ENCODE peak calls at places on chromosomes 5 and 9, in seven cellular contexts. C, A, R, F, S, N and K are unnamed samples.

GRCh38 chr5:37814699-37815098 is 25.1 kb downstream of the GDNF start:
- DNase-seq in R (no peak), C (no peak), N (peak), F (no peak), A (no peak), S (no peak), K (no peak)

GRCh38 chr5:142906863-142907671 is 136.9 kb downstream of the ARHGAP26 start:
- DNase-seq in S (peak), R (peak), F (no peak), C (peak), A (no peak), N (peak), K (no peak)

GRCh38 chr9:138013836-138014569 is 136.4 kb downstream of the CACNA1B start:
- DNase-seq in A (no peak), S (no peak), C (no peak), F (no peak), R (no peak), N (no peak), K (peak)

GRCh38 chr9:37503736-37504135 is 18.0 kb downstream of the POLR1E start:
- DNase-seq in C (no peak), S (no peak), A (no peak), F (no peak), R (no peak), N (peak), K (no peak)

GRCh38 chr9:71910602-71911060 is 362 bp downstream of the ABHD17B start:
- DNase-seq in R (no peak), N (no peak), A (peak), S (no peak), C (no peak), F (peak), K (no peak)

GRCh38 chr9:78207319-78207718 is 28.6 kb upstream of the CEP78 start:
- DNase-seq in S (no peak), R (no peak), F (no peak), C (no peak), A (no peak), N (peak), K (no peak)

GRCh38 chr9:136056546-136057235 is 38.4 kb downstream of the NACC2 start:
- DNase-seq in A (no peak), S (no peak), R (no peak), F (no peak), C (no peak), N (no peak), K (peak)

GRCh38 chr5:1561402-1561929 is 37.7 kb upstream of the LPCAT1 start:
- DNase-seq in N (no peak), R (no peak), C (no peak), A (no peak), F (no peak), S (no peak), K (peak)

GRCh38 chr9:97852399-97853055 is 499 bp upstream of the FOXE1 start:
- DNase-seq in A (no peak), R (no peak), F (no peak), C (no peak), N (no peak), S (no peak), K (peak)

GRCh38 chr5:138352722-138353549 is 451 bp downstream of the KDM3B start:
- DNase-seq in S (peak), C (peak), A (peak), R (peak), F (peak), N (peak), K (peak)

GRCh38 chr5:168793844-168794837 is 215.0 kb upstream of the PANK3 start:
- DNase-seq in A (peak), R (no peak), C (no peak), S (peak), N (peak), F (no peak), K (no peak)

GRCh38 chr9:78325343-78325742 is 28.4 kb downstream of the PSAT1 start:
- DNase-seq in C (no peak), R (no peak), S (peak), N (peak), A (peak), F (no peak), K (no peak)

GRCh38 chr5:32116574-32117313 is 57.4 kb downstream of the GOLPH3 start:
- DNase-seq in A (no peak), S (no peak), F (no peak), N (no peak), R (no peak), C (no peak), K (no peak)

GRCh38 chr5:179793470-179794139 is at the start of gene LTC4S:
- DNase-seq in C (peak), F (peak), R (peak), S (peak), A (no peak), N (peak), K (peak)

GRCh38 chr9:107397076-107398049 is 92.2 kb downstream of the KLF4 start:
- DNase-seq in F (no peak), S (peak), N (peak), C (no peak), A (no peak), R (no peak), K (no peak)

GRCh38 chr5:165119175-165119574 is 1613.8 kb downstream of the MAT2B start:
- DNase-seq in F (no peak), A (no peak), R (no peak), N (no peak), C (no peak), S (no peak), K (no peak)

GRCh38 chr5:142325677-142326479 is 1.1 kb upstream of the SPRY4 start:
- DNase-seq in F (no peak), A (peak), C (peak), N (peak), S (peak), R (peak), K (peak)

GRCh38 chr5:138920181-138920580 is 45.0 kb upstream of the LRRTM2 start:
- DNase-seq in F (no peak), C (no peak), S (no peak), A (no peak), N (no peak), R (no peak), K (no peak)

GRCh38 chr9:91424403-91425176 is 958 bp upstream of the NFIL3 start:
- DNase-seq in R (peak), S (peak), F (peak), N (peak), A (peak), C (peak), K (peak)

GRCh38 chr5:38466444-38467189 is 89.8 kb downstream of the LIFR start:
- DNase-seq in C (peak), R (peak), S (peak), N (peak), A (no peak), F (no peak), K (peak)

DNA sequence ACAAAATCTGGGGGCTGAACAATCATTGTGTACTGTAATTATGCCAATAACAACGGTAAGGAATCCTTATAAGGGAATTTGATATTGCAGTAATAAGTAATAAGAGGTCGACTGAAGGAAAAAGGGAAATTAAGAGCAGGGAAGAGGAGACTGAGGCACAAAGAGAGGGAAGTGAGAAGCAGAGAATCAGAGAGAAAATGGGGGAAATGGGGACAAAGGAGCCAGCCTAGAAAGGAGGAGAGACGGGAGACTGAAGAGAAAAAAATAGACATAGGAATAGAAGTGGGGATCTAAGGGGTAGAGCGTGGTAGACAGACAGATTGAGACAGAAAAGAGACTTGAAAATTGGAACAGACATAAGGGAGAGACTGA is 518 bp upstream of the ZNF300 start:
- DNase-seq in A (no peak), F (no peak), C (no peak), S (no peak), N (no peak), R (no peak), K (no peak)
- H3K4me3 ChIP-seq in A (peak), F (no peak), C (peak), S (peak), N (peak), R (peak), K (peak)

GRCh38 chr9:92969516-92970466 is 22.5 kb downstream of the FGD3 start:
- DNase-seq in A (no peak), C (no peak), N (no peak), R (no peak), S (no peak), F (no peak), K (peak)
- H3K4me3 ChIP-seq in A (no peak), C (no peak), N (no peak), R (no peak), S (no peak), F (no peak), K (no peak)

DNA sequence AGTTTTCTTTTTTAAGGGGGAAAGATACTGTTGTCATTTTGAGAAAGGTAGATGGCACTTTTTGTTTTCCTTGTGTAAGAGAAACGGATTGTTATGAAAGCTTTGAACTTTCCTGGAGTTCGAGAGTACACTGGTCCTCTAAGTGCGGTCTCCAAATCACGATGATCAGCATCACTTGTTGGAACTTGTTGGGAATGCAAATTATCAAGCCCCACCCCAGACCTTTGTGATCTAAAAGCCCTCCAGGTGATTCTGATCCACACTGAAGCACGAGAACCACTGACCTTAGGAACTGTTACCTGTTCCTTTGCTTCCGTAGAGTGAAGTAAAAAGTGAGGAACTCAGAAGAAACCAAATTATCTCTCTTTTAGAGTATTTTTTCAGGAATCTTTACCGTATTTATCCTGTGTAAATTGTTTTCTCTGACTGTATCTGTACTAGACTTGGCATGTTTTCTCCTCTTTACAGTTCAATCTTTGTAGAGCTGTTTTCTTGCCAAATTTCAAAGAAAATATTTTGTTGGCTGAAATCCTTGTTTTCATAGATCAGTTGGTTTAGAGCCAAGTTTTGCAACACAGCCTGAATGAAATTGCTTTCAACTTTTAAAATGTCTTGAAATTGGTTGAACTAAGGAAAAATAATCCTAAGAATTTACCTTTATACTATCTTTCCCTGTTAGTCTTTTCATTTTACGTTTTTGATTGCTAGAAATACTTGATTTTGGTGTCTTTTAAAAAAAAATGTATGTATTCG is 4.0 kb downstream of the MAT2B start:
- DNase-seq in A (peak), F (no peak), R (no peak), S (peak), C (no peak), N (peak), K (no peak)
- H3K4me3 ChIP-seq in A (peak), F (no peak), R (peak), S (peak), C (peak), N (no peak), K (no peak)

DNA sequence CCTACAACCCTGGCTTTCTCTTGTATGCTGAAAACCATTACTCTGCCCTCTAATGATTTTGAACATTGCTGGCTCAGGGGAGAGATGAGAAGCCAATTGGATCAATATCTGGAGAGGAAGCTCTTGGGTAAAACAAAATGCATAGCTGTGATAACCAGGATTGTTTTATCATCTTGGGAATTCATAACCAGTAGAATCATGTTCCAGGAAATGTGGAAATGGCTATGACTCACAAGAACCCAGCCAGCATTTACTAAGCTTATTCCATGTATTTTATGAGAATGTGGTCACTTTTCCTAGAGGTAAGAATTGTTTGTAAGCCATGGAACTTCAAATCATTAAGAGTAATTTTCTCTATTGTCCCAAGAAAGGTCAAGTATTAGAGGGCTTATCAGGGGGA is 51.1 kb upstream of the CTNND2 start:
- DNase-seq in S (no peak), F (no peak), N (no peak), A (no peak), C (no peak), R (no peak), K (no peak)
- H3K4me3 ChIP-seq in S (no peak), F (no peak), N (no peak), A (no peak), C (no peak), R (no peak), K (no peak)

GRCh38 chr9:95018099-95018927 is 291.8 kb downstream of the AOPEP start:
- DNase-seq in R (peak), A (no peak), F (no peak), C (peak), N (peak), S (peak), K (no peak)
- H3K4me3 ChIP-seq in R (no peak), A (no peak), F (no peak), C (peak), N (no peak), S (peak), K (no peak)

DNA sequence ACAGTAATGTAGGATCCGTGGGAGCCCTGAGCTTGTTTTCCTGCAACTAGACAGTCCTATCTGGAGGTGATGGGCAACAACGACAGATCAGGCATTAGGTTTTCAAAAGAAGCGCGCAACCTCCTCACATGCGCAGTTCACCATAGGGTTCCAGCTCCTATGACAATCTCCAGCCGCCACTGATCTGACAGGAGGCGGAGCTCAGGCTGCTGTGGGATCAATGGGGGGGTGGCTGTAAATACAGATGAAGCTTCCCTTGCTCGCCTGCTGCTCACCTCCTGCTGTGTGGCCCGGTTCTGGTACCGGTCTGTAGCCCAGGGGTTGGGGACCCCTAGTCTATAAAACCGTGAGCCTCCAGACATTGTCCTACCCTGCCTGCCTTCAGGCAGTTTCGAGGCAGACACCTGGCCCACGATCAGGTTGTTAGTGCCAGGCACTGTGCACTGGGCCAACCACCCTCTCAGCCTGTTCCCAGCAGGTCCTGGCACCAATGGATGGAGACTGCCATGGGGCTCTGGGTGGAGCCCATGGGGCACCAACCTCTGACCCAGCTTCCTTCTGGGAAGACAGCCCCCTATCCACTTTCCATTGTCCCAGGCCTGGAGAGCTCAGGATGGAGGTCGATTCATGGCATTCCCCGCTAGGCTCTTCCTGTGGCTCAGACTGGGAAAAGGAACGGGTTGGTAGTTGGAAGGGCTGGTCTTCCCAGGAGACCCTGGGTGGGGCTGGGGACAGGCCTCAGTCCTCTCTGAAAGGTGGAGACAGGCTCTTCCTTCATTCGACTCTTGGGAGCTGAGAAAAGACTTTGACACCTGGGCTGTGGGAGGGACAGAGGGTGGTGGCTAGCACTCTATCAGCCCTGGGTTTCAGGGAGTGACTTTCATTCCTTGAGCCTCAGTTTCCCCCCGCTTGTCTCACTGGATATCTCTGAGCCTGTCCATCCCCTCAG is 1.7 kb downstream of the ENDOG start:
- DNase-seq in A (peak), N (peak), S (peak), F (no peak), C (peak), R (peak), K (peak)
- H3K4me3 ChIP-seq in A (no peak), N (peak), S (peak), F (peak), C (peak), R (peak), K (no peak)

DNA sequence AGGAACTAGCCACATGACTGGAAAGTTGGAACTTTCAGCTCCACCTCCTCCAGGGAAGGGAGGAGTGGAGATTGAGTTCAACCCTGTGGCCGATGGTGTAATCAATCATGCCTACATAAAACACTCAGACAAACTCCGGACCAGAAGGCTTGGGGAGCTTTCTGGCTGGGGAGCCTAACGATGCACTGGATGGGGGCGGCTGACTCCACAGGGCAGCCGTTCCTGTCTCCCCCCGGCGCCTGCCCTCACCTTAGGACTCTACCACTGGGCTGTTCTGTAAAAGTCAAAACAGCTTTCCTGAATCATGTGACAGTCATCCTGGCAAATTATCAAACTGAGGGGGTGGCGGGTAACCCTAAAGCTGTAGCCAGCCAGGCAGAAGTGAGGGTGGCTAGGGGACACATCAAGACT is 58.0 kb downstream of the GOLM1 start:
- DNase-seq in F (no peak), A (no peak), N (peak), S (peak), R (no peak), C (no peak), K (no peak)
- H3K4me3 ChIP-seq in F (no peak), A (no peak), N (no peak), S (no peak), R (no peak), C (no peak), K (no peak)

GRCh38 chr5:40688127-40688756 is 8.5 kb downstream of the PTGER4 start:
- DNase-seq in F (peak), C (peak), R (peak), N (peak), S (peak), A (peak), K (peak)

GRCh38 chr5:40685191-40685590 is 5.5 kb downstream of the PTGER4 start:
- DNase-seq in F (no peak), C (no peak), N (no peak), A (no peak), R (no peak), S (no peak), K (no peak)

GRCh38 chr5:40687316-40687715 is 7.6 kb downstream of the PTGER4 start:
- DNase-seq in C (no peak), A (no peak), S (no peak), N (no peak), F (no peak), R (no peak), K (no peak)

GRCh38 chr5:40683351-40683750 is 3.6 kb downstream of the PTGER4 start:
- DNase-seq in C (no peak), R (no peak), F (no peak), N (no peak), S (no peak), A (no peak), K (no peak)

GRCh38 chr5:40685952-40686351 is 6.2 kb downstream of the PTGER4 start:
- DNase-seq in S (no peak), N (no peak), A (no peak), F (no peak), C (no peak), R (no peak), K (no peak)
- H3K4me3 ChIP-seq in S (no peak), N (no peak), A (no peak), F (no peak), C (peak), R (peak), K (no peak)

DNA sequence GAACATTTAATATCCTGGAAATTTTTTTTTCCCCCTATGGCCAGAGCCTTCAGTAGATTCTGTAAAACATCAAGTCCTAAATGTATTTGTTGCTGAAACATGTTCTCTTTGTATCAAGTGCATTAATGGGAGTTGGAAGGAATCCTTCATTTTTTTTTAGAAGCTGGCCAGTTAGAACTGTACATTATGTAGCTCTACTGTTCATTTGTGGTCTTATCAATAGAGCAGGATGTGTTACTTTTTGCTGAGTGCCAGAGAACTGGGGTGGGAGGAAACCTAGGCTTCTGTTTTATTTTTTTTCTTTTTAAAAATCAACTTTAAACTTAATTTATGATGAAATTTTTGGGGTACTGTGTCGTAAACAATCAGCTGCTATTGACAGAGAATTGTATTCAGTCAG is 5.0 kb downstream of the PIP5K1B start:
- DNase-seq in A (no peak), R (no peak), C (no peak), F (no peak), S (no peak), N (no peak), K (no peak)
- H3K4me3 ChIP-seq in A (no peak), R (no peak), C (peak), F (no peak), S (no peak), N (no peak), K (no peak)

GRCh38 chr5:63959177-63959982 is 2.9 kb downstream of the HTR1A start:
- DNase-seq in S (no peak), F (no peak), R (no peak), C (no peak), N (peak), A (peak), K (peak)

GRCh38 chr5:63962345-63962744 is at the start of gene HTR1A:
- DNase-seq in R (no peak), F (no peak), N (no peak), A (no peak), C (no peak), S (no peak), K (peak)

GRCh38 chr5:63960646-63961045 is 1.6 kb downstream of the HTR1A start:
- DNase-seq in A (no peak), R (no peak), N (no peak), C (no peak), F (no peak), S (no peak), K (no peak)

GRCh38 chr5:63961598-63962161 is 565 bp downstream of the HTR1A start:
- DNase-seq in F (no peak), A (peak), C (no peak), N (no peak), S (no peak), R (no peak), K (peak)

GRCh38 chr5:63961125-63961597 is 1.1 kb downstream of the HTR1A start:
- DNase-seq in R (no peak), F (no peak), S (no peak), C (no peak), N (no peak), A (peak), K (no peak)
- H3K4me3 ChIP-seq in R (no peak), F (no peak), S (no peak), C (no peak), N (no peak), A (no peak), K (peak)